ENCODE peak calls at places on chromosomes 12 and 14, in four cellular contexts. Y is aorta, T is pancreas, H is AG09309. N is an unnamed sample.

GRCh38 chr12:29149691-29150382 is 759 bp downstream of the FAR2 start:
- DNase-seq in H (no peak), Y (peak), T (no peak), N (peak)

GRCh38 chr12:30021046-30021833 is 237.5 kb upstream of the TMTC1 start:
- DNase-seq in Y (no peak), H (no peak), T (no peak), N (no peak)

GRCh38 chr12:113805201-113805600 is 160.9 kb downstream of the RBM19 start:
- DNase-seq in H (no peak), Y (peak), T (no peak), N (no peak)

GRCh38 chr12:12449533-12450025 is 92.7 kb downstream of the BORCS5 start:
- DNase-seq in H (no peak), Y (no peak), T (peak), N (no peak)

GRCh38 chr12:77229640-77230442 is 164.5 kb upstream of the E2F7 start:
- DNase-seq in H (no peak), T (no peak), Y (no peak), N (no peak)

GRCh38 chr14:73422515-73422914 is 35.8 kb downstream of the NUMB start:
- DNase-seq in T (no peak), Y (no peak), H (no peak), N (no peak)

GRCh38 chr12:12870454-12870853 is 20.9 kb upstream of the GPRC5A start:
- DNase-seq in T (no peak), Y (no peak), H (peak), N (no peak)

GRCh38 chr12:78392918-78393317 is 471.7 kb upstream of the SYT1 start:
- DNase-seq in H (no peak), Y (no peak), T (no peak), N (no peak)

GRCh38 chr12:63916561-63917476 is 72.3 kb downstream of the SRGAP1 start:
- DNase-seq in Y (no peak), T (no peak), H (no peak), N (no peak)

GRCh38 chr12:52035926-52036325 is 15.3 kb upstream of the NR4A1 start:
- DNase-seq in H (no peak), T (no peak), Y (peak), N (peak)
- H3K4me3 ChIP-seq in H (no peak), T (no peak), Y (no peak), N (no peak)

GRCh38 chr12:109462868-109463692 is 14.0 kb downstream of the KCTD10 start:
- DNase-seq in T (peak), Y (peak), H (peak), N (peak)
- H3K4me3 ChIP-seq in T (no peak), Y (no peak), H (no peak), N (no peak)

GRCh38 chr12:96132819-96133218 is 61.4 kb upstream of the ELK3 start:
- DNase-seq in T (no peak), Y (no peak), H (no peak), N (peak)
- H3K4me3 ChIP-seq in T (no peak), Y (no peak), H (no peak), N (no peak)

DNA sequence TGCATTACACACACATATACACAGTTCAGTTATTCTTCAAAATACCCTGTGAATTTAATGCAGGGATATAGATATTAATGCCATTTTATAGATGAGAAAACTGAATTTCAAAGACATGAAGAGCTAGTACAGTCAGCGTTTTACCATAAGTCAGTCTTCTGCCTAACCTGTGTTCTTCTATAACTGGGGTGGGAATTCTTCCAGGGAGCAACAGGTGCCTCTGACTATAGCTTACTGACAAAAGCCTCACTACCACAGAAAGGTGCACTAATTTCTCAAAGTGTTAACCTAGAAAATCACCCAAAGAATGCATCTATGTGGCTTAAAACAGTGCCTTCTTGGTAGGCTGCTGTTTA is 84.4 kb downstream of the STXBP6 start:
- DNase-seq in H (no peak), T (no peak), Y (no peak), N (no peak)
- H3K4me3 ChIP-seq in H (no peak), T (no peak), Y (no peak), N (no peak)

DNA sequence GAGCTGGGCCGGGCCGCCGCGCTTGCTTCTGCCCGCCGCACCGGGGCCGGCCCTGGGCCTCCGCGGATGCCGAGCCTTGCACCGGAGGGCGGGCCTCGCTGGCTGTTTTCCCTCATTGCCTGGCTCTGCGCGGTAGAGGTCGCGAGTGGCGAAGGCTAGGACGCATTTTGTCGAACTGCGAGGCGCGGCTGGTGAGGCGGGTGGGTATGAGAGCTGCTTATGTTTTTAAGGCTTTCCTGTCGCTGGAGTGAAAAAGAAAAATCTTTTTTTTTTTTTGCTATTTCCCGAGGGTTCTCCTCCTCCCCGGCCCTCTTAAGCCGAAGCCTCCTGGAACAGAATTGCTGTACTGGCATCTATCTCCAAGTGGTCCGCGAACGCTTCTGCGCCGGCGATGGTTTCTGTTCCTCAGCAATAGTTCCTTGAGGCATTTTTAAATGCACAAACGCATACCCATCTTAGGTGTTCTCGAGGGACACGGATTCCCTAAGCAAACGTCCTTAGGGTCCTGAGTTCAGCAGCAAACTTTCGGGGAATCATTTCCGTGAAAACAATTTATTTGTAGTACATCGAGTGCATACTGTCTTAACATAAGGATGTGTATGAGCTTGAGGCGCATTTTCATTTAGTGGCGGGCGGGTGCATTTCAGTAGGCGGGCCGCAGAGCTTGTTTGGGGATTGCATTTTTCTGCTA is 631 bp downstream of the RESF1 start:
- DNase-seq in H (peak), Y (peak), T (peak), N (peak)
- H3K4me3 ChIP-seq in H (peak), Y (peak), T (peak), N (peak)

DNA sequence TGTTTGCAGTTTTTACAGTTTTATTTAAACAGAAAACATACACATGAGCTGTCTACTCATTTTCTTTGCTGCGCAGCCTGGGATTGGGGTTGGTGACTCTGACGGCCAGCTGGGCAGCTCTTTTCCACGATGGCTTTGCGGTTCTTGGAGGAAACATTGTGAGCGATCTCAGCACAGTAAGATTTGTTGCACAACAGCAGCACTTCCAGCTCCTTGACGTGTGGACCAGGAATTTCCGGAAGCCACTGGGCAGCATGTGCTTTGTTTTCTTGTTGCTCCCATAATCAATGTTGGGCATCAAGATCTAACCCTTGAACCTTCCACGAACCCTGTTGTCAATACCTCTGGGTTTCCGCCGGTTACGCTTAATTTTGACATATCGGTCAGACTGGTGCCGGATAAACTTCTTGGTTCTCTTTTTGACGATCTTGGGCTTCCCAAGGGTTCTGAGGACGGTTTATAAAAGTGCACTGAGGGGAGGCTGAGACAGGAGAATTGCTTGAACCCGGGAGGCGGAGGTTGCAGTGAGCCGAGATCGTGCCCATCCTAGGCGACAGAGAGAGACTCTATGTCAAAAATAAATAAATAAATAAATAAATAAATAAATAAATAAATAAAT is 21.8 kb downstream of the FKBP11 start:
- DNase-seq in Y (no peak), T (peak), H (no peak), N (no peak)
- H3K4me3 ChIP-seq in Y (no peak), T (no peak), H (no peak), N (peak)

GRCh38 chr14:103879570-103880333 is 32.4 kb upstream of the PPP1R13B start:
- DNase-seq in T (peak), H (no peak), Y (no peak), N (peak)
- H3K4me3 ChIP-seq in T (no peak), H (no peak), Y (no peak), N (peak)

GRCh38 chr12:132603240-132604107 is 6.9 kb downstream of the LRCOL1 start:
- DNase-seq in T (no peak), H (no peak), Y (peak), N (peak)
- H3K4me3 ChIP-seq in T (no peak), H (no peak), Y (no peak), N (peak)

GRCh38 chr14:71610797-71611196 is 321.4 kb upstream of the RGS6 start:
- DNase-seq in H (no peak), Y (no peak), T (no peak), N (no peak)
- H3K4me3 ChIP-seq in H (no peak), Y (no peak), T (no peak), N (no peak)

N was measured in right cardiac atrium.